ENCODE peak calls at places on chromosomes 16 and 17, in seven cellular contexts. U is esophagus squamous epithelium, X is testis, N is hepatic stellate cell, W is C1 segment of cervical spinal cord, Y is A549, A is T-helper 1 cell. I is an unnamed sample.

GRCh38 chr17:73393962-73394361 is 82.2 kb upstream of the CDC42EP4 start:
- DNase-seq in U (no peak), X (no peak), N (no peak), W (no peak), Y (no peak), A (no peak), I (no peak)

GRCh38 chr16:8055761-8056160 is 534.5 kb downstream of the TMEM114 start:
- DNase-seq in U (no peak), X (no peak), N (no peak), W (no peak), Y (no peak), A (no peak), I (no peak)

GRCh38 chr17:57585341-57586098 is 159.6 kb downstream of the CCDC182 start:
- DNase-seq in U (no peak), X (peak), N (no peak), W (no peak), Y (no peak), A (no peak), I (no peak)

GRCh38 chr16:85086347-85087291 is 25.7 kb downstream of the CIBAR2 start:
- DNase-seq in U (no peak), X (peak), N (peak), W (no peak), Y (peak), A (peak), I (peak)

GRCh38 chr16:2090819-2091721 is 43.3 kb downstream of the TSC2 start:
- DNase-seq in U (no peak), X (peak), N (no peak), W (no peak), Y (no peak), A (no peak), I (peak)

GRCh38 chr17:73255671-73256181 is 6.0 kb downstream of the CPSF4L start:
- DNase-seq in U (no peak), X (peak), N (peak), W (peak), Y (peak), A (no peak), I (peak)

GRCh38 chr17:70168044-70168978 is 1.0 kb upstream of the KCNJ2 start:
- DNase-seq in U (no peak), X (peak), N (peak), W (peak), Y (peak), A (no peak), I (peak)

GRCh38 chr16:28321700-28322411 is 29.5 kb downstream of the SBK1 start:
- DNase-seq in U (no peak), X (peak), N (peak), W (no peak), Y (peak), A (no peak), I (peak)

GRCh38 chr17:17093764-17094163 is 51.5 kb downstream of the MPRIP start:
- DNase-seq in U (no peak), X (no peak), N (no peak), W (no peak), Y (no peak), A (no peak), I (no peak)

GRCh38 chr16:24815052-24815451 is 30.7 kb upstream of the SLC5A11 start:
- DNase-seq in U (no peak), X (no peak), N (no peak), W (no peak), Y (no peak), A (no peak), I (no peak)